ENCODE peak calls at places on chromosomes 13 and 19, in nine cellular contexts. E is epithelial cell of esophagus, B is body of pancreas, P is prostate gland, N is foreskin keratinocyte, X is progenitor cell of endocrine pancreas, C is tibial nerve, J is kidney, F is lower leg skin. S is an unnamed sample.

GRCh38 chr19:34328982-34329381 is 36.0 kb upstream of the GPI start:
- DNase-seq in E (no peak), B (no peak), P (no peak), N (no peak), X (no peak), C (no peak), J (no peak), F (no peak), S (no peak)

GRCh38 chr19:35959040-35959967 is 23.1 kb downstream of the LRFN3 start:
- DNase-seq in E (no peak), B (no peak), P (no peak), N (no peak), X (no peak), C (no peak), J (peak), F (no peak), S (no peak)

GRCh38 chr19:2475018-2475701 is 767 bp upstream of the GADD45B start:
- DNase-seq in E (peak), B (peak), P (peak), N (no peak), X (no peak), C (no peak), J (peak), F (peak), S (no peak)

GRCh38 chr13:49326222-49326917 is 78.6 kb downstream of the CDADC1 start:
- DNase-seq in E (no peak), B (no peak), P (no peak), N (no peak), X (no peak), C (no peak), J (no peak), F (no peak), S (no peak)

GRCh38 chr19:35807633-35808032 is 5.0 kb downstream of the PRODH2 start:
- DNase-seq in E (no peak), B (no peak), P (no peak), N (no peak), X (no peak), C (no peak), J (no peak), F (no peak), S (no peak)

GRCh38 chr13:85841427-85841826 is 42.2 kb upstream of the SLITRK6 start:
- DNase-seq in E (no peak), B (no peak), P (no peak), N (no peak), X (no peak), C (no peak), J (no peak), F (no peak), S (no peak)

GRCh38 chr13:73702419-73703071 is 431.7 kb downstream of the KLF12 start:
- DNase-seq in E (peak), B (no peak), P (no peak), N (peak), X (no peak), C (no peak), J (no peak), F (no peak), S (peak)

GRCh38 chr19:33298146-33298911 is 4.0 kb downstream of the CEBPA start:
- DNase-seq in E (peak), B (peak), P (peak), N (peak), X (no peak), C (no peak), J (peak), F (peak), S (peak)

GRCh38 chr19:45263013-45263412 is 11.9 kb downstream of the MARK4 start:
- DNase-seq in E (no peak), B (no peak), P (no peak), N (no peak), X (no peak), C (no peak), J (no peak), F (no peak), S (no peak)

GRCh38 chr19:49212302-49212701 is 54.7 kb downstream of the TRPM4 start:
- DNase-seq in E (peak), B (no peak), P (no peak), N (no peak), X (no peak), C (no peak), J (no peak), F (no peak), S (peak)

GRCh38 chr13:26558912-26559485 is 1.5 kb downstream of the WASF3 start:
- DNase-seq in E (no peak), B (no peak), P (no peak), N (no peak), X (no peak), C (no peak), J (no peak), F (no peak), S (no peak)
- TF ChIP-seq CTCF in E (no peak), B (no peak), P (no peak), N (no peak), X (no peak), C (no peak), J (no peak), F (no peak), S (no peak)

DNA sequence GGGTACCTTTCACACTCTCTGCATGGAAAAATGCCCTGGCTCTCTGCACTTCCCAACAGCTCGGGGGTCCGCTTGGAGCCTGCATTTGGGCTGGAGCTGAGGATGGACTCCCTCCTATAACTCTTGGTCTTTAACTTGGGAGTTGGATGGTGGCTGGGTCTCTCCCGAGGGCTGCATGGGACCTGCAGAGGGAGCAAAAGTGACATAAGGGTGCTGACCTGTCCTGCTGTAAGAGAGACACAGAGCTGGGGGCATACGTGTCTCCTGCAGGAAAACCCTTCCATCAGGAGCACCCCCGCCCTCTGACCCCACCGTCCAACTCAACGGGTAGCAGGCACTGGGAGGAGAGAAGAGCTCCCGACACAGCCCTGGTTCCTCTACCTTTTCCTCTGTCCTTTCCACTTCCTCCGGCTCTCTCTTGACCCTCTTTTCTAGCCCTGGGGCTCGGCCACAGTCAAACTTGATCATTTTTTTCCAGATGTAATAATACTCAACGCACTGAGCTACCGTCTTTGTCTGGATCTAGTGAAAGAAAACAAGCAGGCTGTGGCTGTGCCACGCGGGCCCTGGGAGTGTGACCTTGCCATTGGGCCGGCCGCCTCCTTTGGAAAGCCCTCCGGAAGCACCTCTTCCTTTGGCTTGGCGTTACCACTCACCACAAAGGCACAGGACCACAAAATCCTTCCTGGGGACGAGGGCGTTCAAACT is 6.8 kb upstream of the NAPA start:
- DNase-seq in E (no peak), B (no peak), P (no peak), N (no peak), X (no peak), C (no peak), J (no peak), F (no peak), S (no peak)
- TF ChIP-seq CTCF in E (no peak), B (no peak), P (no peak), N (no peak), X (no peak), C (no peak), J (no peak), F (no peak), S (no peak)

DNA sequence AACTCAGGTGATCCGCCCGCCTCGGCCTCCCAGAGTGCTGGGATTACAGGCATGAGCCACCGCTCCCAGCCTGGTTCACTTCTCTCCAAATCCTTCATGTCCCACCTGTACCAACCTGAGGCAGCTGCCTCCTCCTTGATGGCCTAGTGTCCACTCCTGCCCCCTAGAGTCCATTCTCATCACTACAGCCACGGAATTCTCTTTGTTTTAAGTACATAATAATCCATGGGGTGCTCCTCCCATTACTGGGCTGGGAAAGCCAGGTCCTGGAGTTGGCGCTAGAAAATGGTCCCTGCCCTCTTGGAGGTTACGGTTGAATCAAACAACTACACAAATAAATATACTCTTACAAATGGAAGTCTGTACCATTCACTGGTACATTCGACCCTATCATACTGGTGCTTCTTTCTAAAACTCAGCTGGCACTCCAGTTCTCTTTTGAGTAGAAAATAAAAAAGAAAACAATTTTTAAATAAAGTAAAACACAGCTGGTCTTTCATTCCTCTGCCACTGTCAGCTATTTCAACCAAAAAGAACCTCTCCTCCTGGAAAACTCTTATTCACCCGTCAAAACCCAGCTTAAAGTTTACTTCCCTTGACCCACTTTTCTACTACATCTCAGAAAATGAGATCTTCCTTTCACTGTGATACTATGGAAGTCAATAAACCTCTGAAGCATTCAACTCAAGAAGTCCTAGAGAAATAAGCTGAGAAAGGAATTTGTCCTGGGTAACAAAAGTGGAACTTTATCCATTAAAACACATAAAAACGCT is 22.4 kb upstream of the ARHGEF18 start:
- DNase-seq in E (no peak), B (peak), P (no peak), N (no peak), X (no peak), C (peak), J (no peak), F (no peak), S (peak)
- TF ChIP-seq CTCF in E (peak), B (no peak), P (no peak), N (peak), X (peak), C (no peak), J (peak), F (no peak), S (peak)

DNA sequence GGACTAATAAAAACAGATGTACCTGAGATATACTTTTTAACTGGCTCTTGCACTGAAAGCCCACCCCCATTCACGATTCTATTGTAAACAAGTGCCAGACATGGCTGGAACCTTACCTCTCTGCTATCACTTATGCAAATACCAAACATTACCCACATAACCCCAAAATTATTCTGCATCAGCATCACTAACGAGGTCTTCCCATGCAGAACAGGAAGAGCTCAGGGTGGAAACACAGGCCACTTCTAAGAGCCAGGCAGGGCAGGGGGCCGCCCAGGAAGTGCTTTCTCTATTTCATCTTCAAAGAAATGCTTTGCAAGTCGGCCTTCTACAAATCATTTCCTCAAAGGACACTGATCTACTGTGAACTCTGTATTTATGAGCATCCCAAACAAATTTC is 7.3 kb downstream of the IRS2 start:
- DNase-seq in E (no peak), B (no peak), P (no peak), N (no peak), X (no peak), C (no peak), J (no peak), F (no peak), S (no peak)
- TF ChIP-seq CTCF in E (no peak), B (no peak), P (no peak), N (no peak), X (no peak), C (no peak), J (no peak), F (no peak), S (no peak)

GRCh38 chr19:28746486-28746885 is 466.5 kb downstream of the UQCRFS1 start:
- DNase-seq in E (no peak), B (no peak), P (no peak), N (no peak), X (no peak), C (no peak), J (no peak), F (no peak), S (no peak)

GRCh38 chr19:28744014-28744413 is 468.9 kb downstream of the UQCRFS1 start:
- DNase-seq in E (no peak), B (no peak), P (no peak), N (no peak), X (no peak), C (no peak), J (no peak), F (no peak), S (no peak)

DNA sequence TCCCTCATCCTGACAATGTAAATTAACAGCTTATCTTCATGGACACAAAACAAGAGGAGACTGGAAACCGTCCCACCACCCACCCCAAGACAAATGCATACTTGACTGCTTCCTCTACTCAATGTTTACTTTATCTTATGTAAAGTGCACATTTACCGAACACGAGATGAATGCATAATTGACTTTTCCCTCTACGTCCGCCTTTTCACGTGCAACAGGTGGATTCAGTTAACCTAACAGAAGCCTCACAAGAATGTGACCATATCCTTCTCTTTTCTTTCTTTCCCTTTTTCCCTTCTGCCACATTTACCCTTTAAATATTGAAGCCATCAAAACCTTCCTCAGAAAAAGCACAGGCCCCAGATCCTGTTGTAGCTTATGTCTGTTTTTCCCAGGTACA is 468.0 kb downstream of the UQCRFS1 start:
- DNase-seq in E (no peak), B (no peak), P (no peak), N (no peak), X (no peak), C (no peak), J (no peak), F (no peak), S (no peak)
- TF ChIP-seq CTCF in E (no peak), B (no peak), P (no peak), N (no peak), X (no peak), C (no peak), J (no peak), F (no peak), S (no peak)

DNA sequence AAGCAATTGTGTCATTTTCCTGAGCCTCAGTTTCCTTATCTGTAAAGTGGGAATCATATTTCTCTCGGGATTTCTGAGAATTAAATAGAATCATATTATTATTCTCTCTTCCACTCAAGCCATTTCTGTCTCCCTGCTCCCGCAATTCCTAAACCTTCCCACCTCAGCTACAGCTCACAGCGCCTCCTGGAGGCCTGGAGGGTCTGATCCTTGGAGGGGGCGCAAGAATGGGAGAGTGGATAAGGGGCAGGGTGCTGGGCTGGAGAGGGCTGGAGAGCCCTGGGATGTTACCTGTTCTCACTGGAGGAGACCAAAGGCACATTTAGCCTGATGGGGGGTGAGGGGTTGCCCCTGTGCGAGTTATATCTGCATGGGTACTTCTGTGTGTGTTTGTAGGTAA is 31.1 kb upstream of the CYP2S1 start:
- DNase-seq in E (no peak), B (no peak), P (no peak), N (no peak), X (no peak), C (no peak), J (no peak), F (no peak), S (no peak)
- TF ChIP-seq CTCF in E (peak), B (no peak), P (no peak), N (peak), X (peak), C (no peak), J (no peak), F (no peak), S (no peak)

GRCh38 chr19:7304200-7304599 is 10.0 kb upstream of the INSR start:
- DNase-seq in E (no peak), B (no peak), P (no peak), N (no peak), X (no peak), C (no peak), J (no peak), F (no peak), S (no peak)

GRCh38 chr19:7295912-7296486 is 1.8 kb upstream of the INSR start:
- DNase-seq in E (no peak), B (no peak), P (no peak), N (no peak), X (no peak), C (no peak), J (peak), F (no peak), S (no peak)

GRCh38 chr19:7297742-7298141 is 3.5 kb upstream of the INSR start:
- DNase-seq in E (no peak), B (no peak), P (no peak), N (no peak), X (no peak), C (no peak), J (peak), F (no peak), S (no peak)

GRCh38 chr19:7303470-7303869 is 9.3 kb upstream of the INSR start:
- DNase-seq in E (no peak), B (no peak), P (no peak), N (no peak), X (no peak), C (no peak), J (no peak), F (no peak), S (no peak)

GRCh38 chr19:7301525-7301924 is 7.3 kb upstream of the INSR start:
- DNase-seq in E (no peak), B (no peak), P (no peak), N (no peak), X (no peak), C (no peak), J (peak), F (no peak), S (no peak)
- TF ChIP-seq CTCF in E (no peak), B (no peak), P (no peak), N (no peak), X (no peak), C (no peak), J (no peak), F (no peak), S (no peak)